ENCODE peak calls at places on chromosomes 2 and 18, in six cellular contexts. F is SK-N-SH, E is HCT116, A is K562, X is HepG2, S is GM12878. K is an unnamed sample. For H3K79me2, the result is how much of the 10 kb centered on the place peaks cover.

GRCh38 chr2:96142217-96143113 is 2.8 kb downstream of the DUSP2 start:
- DNase-seq in F (no peak), E (no peak), A (peak), X (peak), S (no peak), K (peak)

GRCh38 chr2:236740506-236740905 is 170.9 kb downstream of the ACKR3 start:
- DNase-seq in F (no peak), E (no peak), A (no peak), X (no peak), S (no peak), K (no peak)

GRCh38 chr18:58305792-58306191 is 261.8 kb downstream of the NEDD4L start:
- DNase-seq in F (no peak), E (no peak), A (no peak), X (no peak), S (no peak), K (no peak)

GRCh38 chr18:12014091-12014490 is 32.8 kb downstream of the IMPA2 start:
- DNase-seq in F (no peak), E (no peak), A (no peak), X (no peak), S (no peak), K (no peak)

GRCh38 chr18:44654555-44654954 is 26.1 kb upstream of the SETBP1 start:
- DNase-seq in F (no peak), E (no peak), A (no peak), X (no peak), S (no peak), K (no peak)

GRCh38 chr2:64327510-64328414 is 126.2 kb upstream of the LGALSL start:
- DNase-seq in F (peak), E (no peak), A (no peak), X (no peak), S (peak), K (peak)

GRCh38 chr2:240590681-240591111 is 4.2 kb downstream of the CAPN10 start:
- DNase-seq in F (no peak), E (no peak), A (no peak), X (no peak), S (no peak), K (no peak)

GRCh38 chr2:70043252-70043875 is 43.9 kb upstream of the PCBP1 start:
- DNase-seq in F (no peak), E (no peak), A (no peak), X (no peak), S (no peak), K (no peak)

GRCh38 chr2:204051476-204051875 is 114.9 kb downstream of the ICOS start:
- DNase-seq in F (no peak), E (peak), A (peak), X (no peak), S (no peak), K (peak)

GRCh38 chr2:231541605-231542509 is 11.6 kb upstream of the NMUR1 start:
- DNase-seq in F (no peak), E (no peak), A (peak), X (no peak), S (no peak), K (peak)

GRCh38 chr2:98084151-98084868 is 2.7 kb upstream of the VWA3B start:
- DNase-seq in F (no peak), E (no peak), A (no peak), X (peak), S (no peak), K (no peak)

GRCh38 chr2:11790228-11790627 is 43.8 kb downstream of the LPIN1 start:
- DNase-seq in F (no peak), E (no peak), A (no peak), X (no peak), S (no peak), K (no peak)

GRCh38 chr2:85265304-85265703 is 62.5 kb downstream of the TGOLN2 start:
- DNase-seq in F (no peak), E (no peak), A (no peak), X (no peak), S (no peak), K (no peak)
- H3K27ac ChIP-seq in F (no peak), E (no peak), A (no peak), X (no peak), S (no peak), K (peak)

GRCh38 chr2:221529943-221530652 is 42.0 kb downstream of the EPHA4 start:
- DNase-seq in F (no peak), E (no peak), A (no peak), X (no peak), S (no peak), K (no peak)
- TF ChIP-seq REST in F (no peak), E (no peak), A (no peak), X (no peak), S (no peak), K (no peak)

DNA sequence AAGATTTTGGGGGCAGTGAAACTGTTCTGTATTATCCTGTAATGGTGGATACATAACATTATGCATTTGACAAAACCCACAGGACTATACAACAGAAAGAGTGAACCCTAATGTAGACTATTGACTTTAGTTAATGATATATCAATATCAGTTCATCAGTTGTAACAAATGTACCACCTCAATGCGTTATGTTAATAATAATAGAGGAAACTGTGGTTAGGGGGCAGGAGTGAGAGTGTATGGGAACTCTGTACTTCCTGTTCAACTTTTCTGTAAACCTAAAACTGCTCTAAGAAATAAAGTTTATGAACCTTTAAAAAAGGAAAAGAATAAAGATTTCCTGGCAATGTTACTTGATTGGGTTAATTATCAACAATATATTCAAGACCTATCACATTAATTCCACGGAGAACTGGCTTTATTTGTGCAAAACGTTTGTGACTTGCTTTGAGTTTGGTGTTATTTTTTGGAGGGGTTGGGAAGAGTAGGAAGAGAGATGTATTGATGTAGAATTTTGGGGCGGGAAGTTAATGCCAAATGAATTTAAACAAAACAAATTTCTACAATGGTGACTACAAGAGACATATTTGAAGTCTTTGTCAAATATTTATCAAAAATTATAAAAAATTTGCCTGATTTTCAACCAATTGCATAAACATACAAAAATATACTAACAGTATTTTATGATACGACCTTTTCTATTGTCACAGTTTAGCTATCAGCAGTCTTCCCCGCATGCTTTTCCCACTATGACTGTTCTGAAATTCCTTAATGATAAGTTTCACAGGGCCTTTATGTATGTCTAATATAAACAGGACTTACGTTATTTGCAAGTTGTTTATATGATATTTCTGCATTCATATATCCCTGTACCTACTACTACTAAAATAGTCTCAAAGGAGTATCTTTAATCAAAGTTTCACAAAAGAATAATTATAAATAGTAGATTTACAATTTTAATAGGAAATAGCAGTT is 2.1 kb upstream of the RTN4 start:
- DNase-seq in F (no peak), E (no peak), A (no peak), X (no peak), S (no peak), K (no peak)
- H3K79me2 ChIP-seq in F (half or more), E (under half), A (half or more), X (under half), S (under half), K (under half)

GRCh38 chr2:15571729-15572128 is 10.6 kb upstream of the NBAS start:
- DNase-seq in F (no peak), E (no peak), A (no peak), X (peak), S (no peak), K (no peak)

GRCh38 chr2:15565994-15566671 is 5.0 kb upstream of the NBAS start:
- DNase-seq in F (no peak), E (no peak), A (no peak), X (no peak), S (no peak), K (no peak)

GRCh38 chr2:15565392-15565791 is 4.3 kb upstream of the NBAS start:
- DNase-seq in F (no peak), E (no peak), A (no peak), X (no peak), S (no peak), K (no peak)

GRCh38 chr2:15568874-15569273 is 7.7 kb upstream of the NBAS start:
- DNase-seq in F (no peak), E (no peak), A (no peak), X (no peak), S (no peak), K (no peak)

DNA sequence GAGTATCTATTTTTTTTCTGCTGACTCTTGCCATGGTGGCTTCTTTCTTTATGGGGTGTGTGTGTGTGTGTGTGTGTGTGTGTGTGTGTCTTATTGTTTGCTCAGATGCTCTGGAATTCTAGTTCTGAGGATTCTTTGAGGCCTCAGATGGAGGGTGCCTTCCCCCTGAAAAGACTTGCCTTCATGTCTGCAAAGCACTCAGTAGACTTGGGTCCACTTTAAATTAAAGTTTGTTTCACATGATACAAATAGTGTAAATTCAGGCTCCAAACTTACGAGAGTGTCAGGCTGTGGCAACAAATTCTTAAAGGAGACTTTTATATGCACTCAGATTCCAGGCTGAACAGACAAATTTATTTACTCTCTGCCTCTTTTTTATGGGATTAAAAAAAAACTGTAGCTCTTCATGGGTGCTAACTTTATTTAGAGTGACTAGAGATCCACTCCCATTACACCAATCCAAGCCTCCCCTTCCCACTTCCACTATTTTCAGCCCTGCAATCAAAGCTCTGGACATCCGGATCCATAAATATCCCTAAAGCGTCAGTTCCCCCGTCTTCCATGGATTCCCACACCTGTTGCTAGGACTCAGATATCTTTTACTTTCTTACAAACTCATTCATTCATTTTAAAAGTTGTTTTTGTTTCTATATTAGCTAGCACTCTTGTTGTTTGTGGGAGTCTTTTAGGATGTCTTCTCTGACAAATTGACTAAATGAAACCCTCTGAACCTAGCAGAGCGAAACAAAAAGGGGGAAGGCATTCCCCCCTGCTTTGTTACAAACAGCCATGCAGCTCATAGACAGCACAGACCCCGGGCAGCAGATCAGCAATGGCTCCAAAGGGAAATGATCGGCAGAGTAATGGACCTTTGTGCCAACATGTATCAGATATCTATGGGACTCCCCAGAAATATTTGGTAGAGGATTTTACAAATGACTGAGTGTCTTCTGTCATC is 8.8 kb upstream of the NBAS start:
- DNase-seq in F (no peak), E (no peak), A (no peak), X (no peak), S (no peak), K (no peak)
- H3K27ac ChIP-seq in F (no peak), E (no peak), A (no peak), X (no peak), S (no peak), K (no peak)

GRCh38 chr2:10489842-10490555 is 41.9 kb upstream of the ODC1 start:
- DNase-seq in F (no peak), E (no peak), A (no peak), X (no peak), S (no peak), K (no peak)
- TF ChIP-seq REST in F (no peak), E (no peak), A (no peak), X (no peak), S (no peak), K (no peak)

GRCh38 chr2:200364142-200364541 is 57.6 kb downstream of the SPATS2L start:
- DNase-seq in F (no peak), E (no peak), A (no peak), X (no peak), S (no peak), K (no peak)
- H3K79me2 ChIP-seq in F (half or more), E (under half), A (under half), X (half or more), S (under half), K (half or more)